ENCODE peak calls at places on chromosomes 4 and X, in eight cellular contexts. E is IMR-90, O is psoas muscle, C is cardiac muscle cell, H is stomach, W is transverse colon, N is aorta, R is fibroblast of lung. Y is an unnamed sample.

GRCh38 chrX:149004936-149005335 is 500.2 kb downstream of the IDS start:
- DNase-seq in E (no peak), O (no peak), C (no peak), H (no peak), W (no peak), N (no peak), R (no peak), Y (peak; percentile 53)

GRCh38 chrX:24619647-24620046 is 27.5 kb downstream of the PCYT1B start:
- DNase-seq in E (peak; percentile 38), O (no peak), C (peak; percentile 74), H (no peak), W (no peak), N (no peak), R (peak; percentile 60), Y (no peak)

GRCh38 chr4:159283697-159284492 is 181.0 kb downstream of the RAPGEF2 start:
- DNase-seq in E (peak; percentile 87), O (no peak), C (no peak), H (no peak), W (no peak), N (no peak), R (peak; percentile 97), Y (peak; percentile 96)

GRCh38 chrX:2504706-2505332 is 4.0 kb upstream of the DHRSX start:
- DNase-seq in E (no peak), O (no peak), C (no peak), H (no peak), W (peak; percentile 30), N (peak; percentile 48), R (no peak), Y (no peak)

GRCh38 chrX:112642349-112642748 is 37.4 kb downstream of the LHFPL1 start:
- DNase-seq in E (peak; percentile 75), O (no peak), C (peak; percentile 77), H (peak; percentile 31), W (peak; percentile 9), N (no peak), R (peak; percentile 50), Y (peak; percentile 72)

GRCh38 chr4:177367336-177367735 is 57.7 kb downstream of the NEIL3 start:
- DNase-seq in E (peak; percentile 52), O (no peak), C (no peak), H (no peak), W (no peak), N (no peak), R (peak; percentile 72), Y (peak; percentile 62)

GRCh38 chrX:40166582-40166981 is 68.8 kb upstream of the BCOR start:
- DNase-seq in E (peak; percentile 42), O (peak; percentile 56), C (no peak), H (no peak), W (no peak), N (no peak), R (no peak), Y (peak; percentile 5)

GRCh38 chrX:131918839-131919238 is 104.3 kb upstream of the STK26 start:
- DNase-seq in E (no peak), O (no peak), C (no peak), H (no peak), W (no peak), N (no peak), R (no peak), Y (no peak)

GRCh38 chr4:7101692-7102515 is 34.0 kb upstream of the GRPEL1 start:
- DNase-seq in E (peak; percentile 60), O (peak; percentile 80), C (peak; percentile 73), H (peak; percentile 76), W (peak; percentile 80), N (peak; percentile 88), R (peak; percentile 61), Y (peak; percentile 89)

GRCh38 chr4:85929926-85930325 is 429.9 kb downstream of the MAPK10 start:
- DNase-seq in E (no peak), O (no peak), C (peak; percentile 23), H (peak; percentile 68), W (peak; percentile 49), N (no peak), R (no peak), Y (no peak)

GRCh38 chrX:66200050-66200664 is 36.1 kb downstream of the HEPH start:
- DNase-seq in E (no peak), O (no peak), C (no peak), H (no peak), W (no peak), N (no peak), R (no peak), Y (no peak)

GRCh38 chr4:170248029-170248428 is 158.3 kb upstream of the AADAT start:
- DNase-seq in E (no peak), O (no peak), C (no peak), H (no peak), W (no peak), N (no peak), R (peak; percentile 2), Y (no peak)

GRCh38 chr4:75654905-75655304 is 18.3 kb downstream of the G3BP2 start:
- DNase-seq in E (no peak), O (no peak), C (no peak), H (no peak), W (no peak), N (no peak), R (peak; percentile 30), Y (no peak)

GRCh38 chrX:24902808-24903207 is 113.0 kb downstream of the ARX start:
- DNase-seq in E (peak; percentile 96), O (no peak), C (no peak), H (no peak), W (no peak), N (no peak), R (peak; percentile 76), Y (no peak)

GRCh38 chr4:138859249-138859648 is 156.3 kb upstream of the NOCT start:
- DNase-seq in E (no peak), O (no peak), C (no peak), H (peak; percentile 45), W (no peak), N (no peak), R (no peak), Y (no peak)

GRCh38 chrX:70128071-70128470 is 5.2 kb upstream of the IGBP1 start:
- DNase-seq in E (no peak), O (no peak), C (no peak), H (no peak), W (no peak), N (no peak), R (no peak), Y (peak; percentile 28)

GRCh38 chrX:72003811-72004750 is 93.4 kb downstream of the NHSL2 start:
- DNase-seq in E (no peak), O (peak; percentile 68), C (peak; percentile 59), H (peak; percentile 44), W (no peak), N (peak; percentile 84), R (peak; percentile 73), Y (peak; percentile 90)

GRCh38 chr4:110165382-110166285 is 32.8 kb downstream of the ELOVL6 start:
- DNase-seq in E (peak; percentile 83), O (no peak), C (no peak), H (no peak), W (peak; percentile 57), N (no peak), R (peak; percentile 84), Y (peak; percentile 85)

GRCh38 chr4:168615294-168615693 is 118.4 kb downstream of the PALLD start:
- DNase-seq in E (peak; percentile 57), O (no peak), C (no peak), H (no peak), W (no peak), N (no peak), R (peak; percentile 94), Y (peak; percentile 36)
- H3K27ac ChIP-seq in E (peak overlapping the region; percentile 62), O (no peak overlapping the region), C (no peak overlapping the region), H (no peak overlapping the region), W (no peak overlapping the region), N (no peak overlapping the region), R (no peak overlapping the region), Y (no peak overlapping the region)

GRCh38 chrX:41389311-41389888 is 55.4 kb downstream of the DDX3X start:
- DNase-seq in E (no peak), O (no peak), C (no peak), H (peak; percentile 65), W (peak; percentile 81), N (peak; percentile 61), R (no peak), Y (no peak)
- H3K27ac ChIP-seq in E (no peak overlapping the region), O (no peak overlapping the region), C (no peak overlapping the region), H (peak overlapping the region; percentile 31), W (peak overlapping the region; percentile 69), N (no peak overlapping the region), R (no peak overlapping the region), Y (no peak overlapping the region)

DNA sequence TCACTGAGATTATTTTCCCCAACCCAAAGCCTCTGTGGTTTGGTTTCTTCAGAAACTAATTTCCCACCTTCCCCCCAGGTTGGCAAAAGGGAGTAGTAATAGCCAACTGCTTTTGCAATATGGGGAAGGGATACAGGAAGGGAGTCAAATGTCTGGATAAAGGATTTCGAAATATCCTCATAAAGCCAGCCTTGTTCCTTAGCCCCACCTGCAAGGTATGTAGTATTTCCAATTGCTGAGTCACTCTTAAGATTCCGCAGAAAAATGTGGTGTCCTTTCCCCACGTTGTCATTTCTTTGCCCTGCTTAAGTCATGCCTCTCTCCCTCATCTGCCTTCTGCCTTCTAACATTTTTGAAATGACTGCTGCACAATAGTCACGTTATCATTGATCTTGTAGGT is 138.8 kb upstream of the DCAF8L1 start:
- DNase-seq in E (no peak), O (no peak), C (no peak), H (no peak), W (no peak), N (no peak), R (no peak), Y (peak; percentile 30)
- H3K27ac ChIP-seq in E (no peak overlapping the region), O (no peak overlapping the region), C (no peak overlapping the region), H (no peak overlapping the region), W (no peak overlapping the region), N (no peak overlapping the region), R (no peak overlapping the region), Y (no peak overlapping the region)

DNA sequence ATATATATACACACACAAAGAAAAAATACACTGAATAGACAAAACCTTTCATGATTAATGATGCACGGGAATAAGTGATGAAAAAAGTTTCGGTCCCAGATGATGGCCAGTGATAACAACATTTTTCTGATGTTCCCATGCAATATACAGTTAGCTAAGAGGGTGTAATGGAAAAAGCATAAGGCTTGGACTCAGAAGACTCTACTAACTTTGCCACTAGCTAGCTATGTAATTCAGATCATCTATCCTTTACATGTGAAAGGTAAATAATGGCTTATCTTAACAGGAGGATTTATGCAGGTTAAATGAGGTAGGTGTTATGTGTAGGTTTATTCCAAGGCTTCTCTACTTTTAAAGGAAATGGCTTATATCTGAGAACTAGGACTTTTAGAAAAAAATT is 4.3 kb downstream of the RPS3A start:
- DNase-seq in E (no peak), O (no peak), C (no peak), H (no peak), W (no peak), N (no peak), R (no peak), Y (no peak)
- H3K27ac ChIP-seq in E (no peak overlapping the region), O (no peak overlapping the region), C (peak overlapping the region; percentile 13), H (no peak overlapping the region), W (no peak overlapping the region), N (no peak overlapping the region), R (no peak overlapping the region), Y (no peak overlapping the region)

DNA sequence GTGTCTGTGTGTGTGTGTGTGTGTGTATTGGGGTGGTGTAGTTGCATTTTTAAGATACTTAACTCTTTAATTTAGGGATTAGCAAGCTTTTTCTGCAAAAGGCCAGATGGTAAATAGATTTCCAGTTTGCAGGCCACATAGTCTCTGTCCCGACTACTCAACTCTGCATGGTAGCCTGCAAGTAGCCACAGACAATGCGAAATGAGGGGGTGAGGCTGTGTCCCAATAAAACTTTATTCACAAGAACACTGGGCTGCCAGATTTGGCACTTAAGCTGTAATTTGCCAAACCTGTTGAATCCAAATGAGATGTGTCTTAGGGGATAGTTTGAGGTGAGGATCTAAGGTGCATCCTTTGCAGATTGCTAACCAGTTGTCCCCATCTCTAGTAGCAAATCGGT is 6.8 kb downstream of the ATP2B3 start:
- DNase-seq in E (no peak), O (no peak), C (no peak), H (no peak), W (no peak), N (no peak), R (no peak), Y (no peak)
- H3K27ac ChIP-seq in E (no peak overlapping the region), O (no peak overlapping the region), C (no peak overlapping the region), H (no peak overlapping the region), W (no peak overlapping the region), N (no peak overlapping the region), R (no peak overlapping the region), Y (no peak overlapping the region)